ENCODE peak calls at places on chromosomes 12 and 14, in seven cellular contexts. Q is nephron progenitor cell; A is stimulated activated naive B cell treated with anti-CD40 and anti-IgM and Interleukin-4, amounts not matched to agents 10 μg/mL and 1 μg/mL and 100 μg/mL, for 72 hours; B is stimulated activated CD8-positive, alpha-beta memory T cell treated with anti-CD3 and anti-CD28 coated beads, Interleukin-4, amount 100 ng/mL, for 1 hour; M is hepatic stellate cell; X is frontal cortex; P is CD4-positive, alpha-beta T cell. G is an unnamed sample.

GRCh38 chr12:83106873-83107272 is 420.2 kb downstream of the TMTC2 start:
- DNase-seq in Q (no peak), A (no peak), B (no peak), M (no peak), X (no peak), P (no peak), G (no peak)

GRCh38 chr12:76455582-76456345 is 103.8 kb downstream of the OSBPL8 start:
- DNase-seq in Q (no peak), A (peak), B (peak), M (peak), X (no peak), P (no peak), G (peak)

GRCh38 chr12:88566430-88566829 is 13.8 kb downstream of the KITLG start:
- DNase-seq in Q (no peak), A (no peak), B (no peak), M (no peak), X (no peak), P (no peak), G (no peak)

GRCh38 chr14:60125918-60126317 is 34.2 kb downstream of the PCNX4 start:
- DNase-seq in Q (no peak), A (no peak), B (no peak), M (no peak), X (no peak), P (no peak), G (no peak)

GRCh38 chr12:25366159-25366558 is 115.4 kb upstream of the KRAS start:
- DNase-seq in Q (no peak), A (no peak), B (no peak), M (no peak), X (no peak), P (no peak), G (no peak)

GRCh38 chr14:105487986-105488777 is 1.5 kb downstream of the CRIP1 start:
- DNase-seq in Q (no peak), A (no peak), B (no peak), M (no peak), X (no peak), P (peak), G (no peak)

GRCh38 chr14:105294142-105294597 is 6.6 kb downstream of the BRF1 start:
- DNase-seq in Q (no peak), A (peak), B (peak), M (no peak), X (no peak), P (peak), G (peak)

GRCh38 chr14:77657244-77657643 is 40.8 kb upstream of the SPTLC2 start:
- DNase-seq in Q (no peak), A (no peak), B (no peak), M (no peak), X (no peak), P (no peak), G (no peak)

GRCh38 chr12:15824516-15824915 is 35.3 kb upstream of the EPS8 start:
- DNase-seq in Q (no peak), A (no peak), B (no peak), M (no peak), X (no peak), P (no peak), G (no peak)

GRCh38 chr12:19836056-19836455 is 396.8 kb downstream of the AEBP2 start:
- DNase-seq in Q (no peak), A (no peak), B (no peak), M (no peak), X (no peak), P (no peak), G (no peak)

GRCh38 chr12:53481957-53482586 is 17.2 kb downstream of the MAP3K12 start:
- DNase-seq in Q (no peak), A (no peak), B (no peak), M (no peak), X (no peak), P (no peak), G (no peak)

GRCh38 chr12:57165741-57166140 is 18.3 kb upstream of the LRP1-AS start:
- DNase-seq in Q (no peak), A (no peak), B (no peak), M (no peak), X (no peak), P (no peak), G (no peak)

GRCh38 chr12:100348657-100349454 is 8.0 kb upstream of the SLC17A8 start:
- DNase-seq in Q (no peak), A (no peak), B (no peak), M (no peak), X (no peak), P (no peak), G (peak)

GRCh38 chr12:8860165-8860961 is 37.9 kb downstream of the A2ML1 start:
- DNase-seq in Q (peak), A (peak), B (peak), M (peak), X (no peak), P (peak), G (peak)

GRCh38 chr12:53987748-53988147 is 2.8 kb downstream of the HOXC10 start:
- DNase-seq in Q (no peak), A (no peak), B (no peak), M (no peak), X (no peak), P (no peak), G (no peak)

GRCh38 chr12:85076688-85077430 is 40.7 kb downstream of the LRRIQ1 start:
- DNase-seq in Q (no peak), A (no peak), B (no peak), M (peak), X (no peak), P (no peak), G (peak)

GRCh38 chr14:100785338-100785615 is 40.6 kb upstream of the MEG3 start:
- DNase-seq in Q (no peak), A (no peak), B (no peak), M (no peak), X (no peak), P (no peak), G (no peak)

GRCh38 chr12:15278816-15279658 is 43.3 kb upstream of the PTPRO start:
- DNase-seq in Q (no peak), A (no peak), B (no peak), M (peak), X (no peak), P (no peak), G (no peak)

GRCh38 chr12:116897476-116897875 is 13.3 kb upstream of the FBXW8 start:
- DNase-seq in Q (no peak), A (no peak), B (no peak), M (no peak), X (no peak), P (no peak), G (no peak)

GRCh38 chr14:100679707-100680438 is 46.8 kb upstream of the DLK1 start:
- DNase-seq in Q (no peak), A (no peak), B (no peak), M (peak), X (no peak), P (no peak), G (no peak)

GRCh38 chr12:108605000-108605689 is 7.3 kb upstream of the TMEM119 start:
- DNase-seq in Q (no peak), A (no peak), B (no peak), M (no peak), X (no peak), P (no peak), G (no peak)

GRCh38 chr14:30005114-30005698 is 77.6 kb upstream of the PRKD1 start:
- DNase-seq in Q (no peak), A (no peak), B (no peak), M (peak), X (peak), P (no peak), G (peak)

GRCh38 chr14:61557854-61558253 is 137.5 kb upstream of the HIF1A start:
- DNase-seq in Q (no peak), A (no peak), B (no peak), M (no peak), X (no peak), P (no peak), G (no peak)

GRCh38 chr14:63596998-63597658 is 44.5 kb downstream of the WDR89 start:
- DNase-seq in Q (no peak), A (no peak), B (no peak), M (no peak), X (no peak), P (no peak), G (no peak)

GRCh38 chr12:31117203-31118011 is 43.7 kb downstream of the DDX11 start:
- DNase-seq in Q (peak), A (peak), B (peak), M (peak), X (peak), P (peak), G (no peak)

GRCh38 chr14:104104006-104104901 is 18.8 kb downstream of the ASPG start:
- DNase-seq in Q (peak), A (no peak), B (no peak), M (no peak), X (no peak), P (no peak), G (no peak)

GRCh38 chr14:36132826-36133225 is 43.7 kb downstream of the PTCSC3 start:
- DNase-seq in Q (no peak), A (no peak), B (no peak), M (no peak), X (no peak), P (no peak), G (no peak)

GRCh38 chr14:23539867-23540469 is 11.6 kb downstream of the ZFHX2 start:
- DNase-seq in Q (no peak), A (no peak), B (no peak), M (no peak), X (no peak), P (no peak), G (no peak)